ENCODE peak calls at places on chromosomes 2 and 18, in four cellular contexts. L, R, P and A are unnamed samples.
A peak's percentile ranks its signal among the peaks of the same experiment; 100 is the strongest.

GRCh38 chr2:47072018-47072691 is 83.0 kb downstream of the STPG4 start:
- DNase-seq in P (peak; percentile 95), R (no peak), L (peak; percentile 46), A (peak; percentile 82)

GRCh38 chr2:32862269-32863055 is 84.3 kb upstream of the LTBP1 start:
- DNase-seq in L (no peak), P (no peak), R (no peak), A (no peak)

GRCh38 chr2:51559026-51559425 is 527.1 kb upstream of the NRXN1 start:
- DNase-seq in P (no peak), L (no peak), R (no peak), A (no peak)

GRCh38 chr2:170771049-170771937 is 1.1 kb downstream of the ERICH2 start:
- DNase-seq in P (peak; percentile 87), R (peak; percentile 7), L (peak; percentile 35), A (no peak)

GRCh38 chr2:162890690-162891311 is 52.2 kb upstream of the KCNH7 start:
- DNase-seq in R (peak; percentile 49), P (peak; percentile 51), L (peak; percentile 75), A (no peak)

GRCh38 chr2:134011936-134012586 is 241.8 kb upstream of the MGAT5 start:
- DNase-seq in P (no peak), L (no peak), R (no peak), A (no peak)

GRCh38 chr2:162609798-162610197 is 228.8 kb downstream of the KCNH7 start:
- DNase-seq in R (no peak), P (no peak), L (no peak), A (no peak)

GRCh38 chr18:37889963-37890362 is 324.4 kb upstream of the CELF4 start:
- DNase-seq in P (no peak), L (no peak), R (no peak), A (no peak)

GRCh38 chr2:203869610-203870042 is 2.1 kb downstream of the CTLA4 start:
- DNase-seq in L (no peak), R (no peak), P (no peak), A (no peak)

GRCh38 chr2:229416116-229416694 is 145.1 kb upstream of the PID1 start:
- DNase-seq in P (no peak), L (no peak), R (no peak), A (peak; percentile 81)

GRCh38 chr2:171247741-171248140 is 87.0 kb upstream of the TLK1 start:
- DNase-seq in P (no peak), L (no peak), R (no peak), A (no peak)

GRCh38 chr18:78762753-78763152 is 216.9 kb upstream of the SALL3 start:
- DNase-seq in L (no peak), P (no peak), R (no peak), A (no peak)

GRCh38 chr2:233119123-233119522 is 59.0 kb downstream of the INPP5D start:
- DNase-seq in P (no peak), R (no peak), L (no peak), A (no peak)

GRCh38 chr2:21657475-21657874 is 533.7 kb downstream of the TDRD15 start:
- DNase-seq in P (no peak), L (no peak), R (no peak), A (no peak)

GRCh38 chr2:238502956-238503791 is 76.4 kb downstream of the ASB1 start:
- DNase-seq in P (peak; percentile 68), L (no peak), R (no peak), A (no peak)

GRCh38 chr18:63683152-63683551 is 19.6 kb upstream of the SERPINB11 start:
- DNase-seq in P (peak; percentile 57), L (peak; percentile 92), R (no peak), A (no peak)

GRCh38 chr2:96233880-96234316 is 25.3 kb upstream of the STARD7 start:
- DNase-seq in L (no peak), P (peak; percentile 14), R (no peak), A (no peak)

GRCh38 chr2:7510353-7510752 is 593.1 kb downstream of the RNF144A start:
- DNase-seq in R (no peak), L (peak; percentile 14), P (no peak), A (no peak)

GRCh38 chr2:11416191-11416590 is 49.8 kb downstream of the E2F6 start:
- DNase-seq in R (no peak), P (peak; percentile 87), L (no peak), A (no peak)

GRCh38 chr2:166661824-166662223 is 167.8 kb upstream of the SCN7A start:
- DNase-seq in R (no peak), L (no peak), P (no peak), A (no peak)

GRCh38 chr2:144414324-144414845 is 105.5 kb downstream of the ZEB2 start:
- DNase-seq in R (no peak), L (peak; percentile 47), P (peak; percentile 68), A (no peak)

GRCh38 chr18:77308216-77308615 is 58.6 kb downstream of the GALR1 start:
- DNase-seq in R (no peak), L (no peak), P (no peak), A (no peak)

GRCh38 chr2:144379891-144380311 is 140.0 kb downstream of the ZEB2 start:
- DNase-seq in P (no peak), L (no peak), R (no peak), A (no peak)

GRCh38 chr2:160039166-160039903 is 23.1 kb downstream of the PLA2R1 start:
- DNase-seq in P (peak; percentile 73), R (no peak), L (peak; percentile 76), A (no peak)

GRCh38 chr18:79961527-79962291 is 2.7 kb upstream of the HSBP1L1 start:
- DNase-seq in P (peak; percentile 94), R (no peak), L (no peak), A (no peak)

GRCh38 chr2:136173126-136173525 is 55.2 kb upstream of the CXCR4 start:
- DNase-seq in L (no peak), P (no peak), R (no peak), A (no peak)

GRCh38 chr2:88601302-88601701 is 26.0 kb downstream of the EIF2AK3 start:
- DNase-seq in R (no peak), P (no peak), L (no peak), A (no peak)

GRCh38 chr2:36672199-36672598 is 24.3 kb upstream of the VIT start:
- DNase-seq in R (peak; percentile 32), P (peak; percentile 26), L (peak; percentile 69), A (no peak)

GRCh38 chr18:78561757-78562445 is 417.7 kb upstream of the SALL3 start:
- DNase-seq in P (no peak), R (no peak), L (no peak), A (no peak)

GRCh38 chr2:25669520-25669919 is 3.9 kb downstream of the DTNB start:
- DNase-seq in P (no peak), R (no peak), L (no peak), A (no peak)

GRCh38 chr2:25674003-25674362 is 606 bp upstream of the DTNB start:
- DNase-seq in R (no peak), P (no peak), L (no peak), A (no peak)

GRCh38 chr2:25672500-25673169 is 742 bp downstream of the DTNB start:
- DNase-seq in L (peak; percentile 65), R (no peak), P (peak; percentile 89), A (no peak)

GRCh38 chr2:25673170-25674002 is at the start of gene DTNB:
- DNase-seq in R (no peak), P (peak; percentile 96), L (peak; percentile 78), A (peak; percentile 49)

DNA sequence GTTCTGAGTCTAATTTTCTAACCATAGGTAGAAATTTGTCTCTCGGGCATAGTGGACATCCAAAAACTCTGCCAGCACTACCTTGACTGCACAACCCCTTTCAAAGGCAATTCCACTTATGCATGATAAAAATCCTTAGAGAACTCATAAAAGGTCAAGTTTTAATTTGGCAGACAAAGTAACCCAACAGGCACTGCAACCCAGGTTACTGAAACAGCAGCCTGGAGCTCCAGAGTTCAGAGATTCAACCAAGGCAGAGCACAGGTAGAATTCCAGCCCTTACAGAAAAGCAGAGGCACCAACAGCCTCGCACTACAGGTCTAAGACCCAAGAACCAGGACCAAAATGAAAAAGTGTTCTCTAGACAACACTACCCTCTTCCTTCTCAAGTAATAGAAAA is 1.8 kb downstream of the DTNB start:
- DNase-seq in R (no peak), P (no peak), L (no peak), A (no peak)
- H3K27ac ChIP-seq in R (no peak overlapping the region), P (no peak overlapping the region), L (no peak overlapping the region), A (no peak overlapping the region)

DNA sequence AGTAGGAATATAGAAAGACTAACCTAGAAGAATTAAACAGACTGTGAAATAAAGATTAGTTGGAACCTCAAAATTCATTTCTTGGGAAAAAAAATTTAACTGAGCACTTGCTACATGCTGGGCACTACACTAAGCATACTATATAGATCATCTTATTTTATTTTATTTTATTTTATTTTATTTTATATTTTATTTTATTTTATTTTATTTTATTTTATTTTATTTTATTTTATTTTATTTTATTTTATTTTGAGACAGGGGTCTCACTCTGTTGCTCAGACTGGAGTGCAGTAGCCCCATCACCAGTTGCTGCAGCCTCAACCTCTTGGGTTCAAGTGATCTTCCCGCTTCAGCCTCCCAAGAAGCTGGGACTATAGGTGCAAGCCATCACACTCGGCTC is 74.5 kb upstream of the DSC1 start:
- DNase-seq in L (no peak), R (no peak), P (no peak), A (no peak)
- H3K27ac ChIP-seq in L (no peak overlapping the region), R (no peak overlapping the region), P (no peak overlapping the region), A (no peak overlapping the region)

GRCh38 chr2:164478205-164478604 is 143.1 kb downstream of the GRB14 start:
- DNase-seq in P (no peak), L (no peak), R (no peak), A (no peak)
- H3K27ac ChIP-seq in P (no peak overlapping the region), L (no peak overlapping the region), R (no peak overlapping the region), A (no peak overlapping the region)

GRCh38 chr2:119305497-119306195 is 61.0 kb downstream of the C2orf76 start:
- DNase-seq in R (no peak), L (no peak), P (no peak), A (no peak)
- H3K27ac ChIP-seq in R (no peak overlapping the region), L (no peak overlapping the region), P (no peak overlapping the region), A (no peak overlapping the region)

GRCh38 chr2:189287363-189287762 is 107.8 kb upstream of the COL5A2 start:
- DNase-seq in L (peak; percentile 41), P (no peak), R (no peak), A (no peak)

GRCh38 chr2:189281151-189281550 is 101.6 kb upstream of the COL5A2 start:
- DNase-seq in R (no peak), L (no peak), P (no peak), A (no peak)

GRCh38 chr2:189285351-189285750 is 105.8 kb upstream of the COL5A2 start:
- DNase-seq in L (peak; percentile 20), R (no peak), P (no peak), A (no peak)

GRCh38 chr2:189287982-189288494 is 108.5 kb upstream of the COL5A2 start:
- DNase-seq in P (no peak), L (peak; percentile 85), R (peak; percentile 34), A (no peak)

DNA sequence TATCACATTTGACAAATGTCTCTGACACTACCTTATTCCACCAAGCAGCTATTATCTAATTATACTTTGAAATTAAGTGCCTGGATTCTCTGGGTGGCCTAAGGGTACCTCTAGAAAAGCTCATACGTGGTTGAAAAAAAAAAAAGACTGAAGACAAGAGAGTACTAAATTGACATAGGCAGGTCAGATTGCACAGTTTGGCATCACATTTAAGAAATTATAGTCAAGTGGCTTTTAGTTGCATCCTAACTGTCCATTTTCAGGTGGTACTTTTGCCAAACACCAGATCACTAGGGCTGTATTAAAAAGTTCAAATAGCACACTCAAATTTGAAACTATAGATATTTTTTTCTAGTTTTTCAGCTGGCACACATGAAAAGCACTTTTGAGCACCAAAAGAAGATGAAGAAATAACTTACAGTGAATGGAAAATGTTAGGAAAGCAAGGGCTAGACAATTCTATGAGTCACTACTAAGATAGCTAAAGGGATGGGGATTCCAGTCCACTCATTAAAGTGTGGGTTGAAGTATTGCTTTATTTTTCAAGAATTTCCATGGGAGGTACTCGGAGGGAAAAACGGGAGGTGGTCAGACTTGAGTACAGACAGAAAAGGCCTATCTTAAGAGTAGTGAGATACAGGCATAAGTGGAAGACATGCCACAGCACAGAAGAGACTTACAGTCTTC is 106.5 kb upstream of the COL5A2 start:
- DNase-seq in R (no peak), L (peak; percentile 85), P (no peak), A (no peak)
- H3K27ac ChIP-seq in R (no peak overlapping the region), L (peak overlapping the region; percentile 92), P (peak overlapping the region; percentile 88), A (no peak overlapping the region)